ENCODE peak calls at places on chromosomes 13 and 19, in five cellular contexts. S, K, Y, W and G are unnamed samples.

GRCh38 chr13:109410868-109411267 is 375.5 kb downstream of the IRS2 start:
- DNase-seq in S (no peak), K (no peak), Y (no peak), W (no peak), G (no peak)

GRCh38 chr19:19061491-19061890 is 2.3 kb upstream of the SLC25A42 start:
- DNase-seq in S (no peak), K (no peak), Y (no peak), W (no peak), G (no peak)

GRCh38 chr19:35274323-35274722 is 5.6 kb downstream of the USF2 start:
- DNase-seq in S (no peak), K (no peak), Y (no peak), W (no peak), G (no peak)

GRCh38 chr13:99740261-99740979 is 231.1 kb downstream of the ZIC5 start:
- DNase-seq in S (no peak), K (no peak), Y (no peak), W (no peak), G (no peak)

GRCh38 chr19:2016041-2016807 is 710 bp upstream of the BTBD2 start:
- DNase-seq in S (peak; percentile 57), K (peak; percentile 80), Y (peak; percentile 63), W (peak; percentile 94), G (peak; percentile 84)

GRCh38 chr19:46529622-46530451 is 34.2 kb upstream of the PNMA8B start:
- DNase-seq in S (peak; percentile 55), K (peak; percentile 71), Y (no peak), W (peak; percentile 36), G (peak; percentile 48)

GRCh38 chr13:79935121-79935520 is 405.8 kb downstream of the SPRY2 start:
- DNase-seq in S (no peak), K (no peak), Y (no peak), W (no peak), G (no peak)

GRCh38 chr19:19071897-19072296 is 8.1 kb downstream of the SLC25A42 start:
- DNase-seq in S (no peak), K (no peak), Y (no peak), W (no peak), G (no peak)

GRCh38 chr19:13804830-13805683 is 9.8 kb downstream of the ZSWIM4 start:
- DNase-seq in S (no peak), K (peak; percentile 26), Y (no peak), W (no peak), G (no peak)

GRCh38 chr19:47350599-47350998 is 1.5 kb downstream of the DHX34 start:
- DNase-seq in S (no peak), K (no peak), Y (no peak), W (no peak), G (no peak)

GRCh38 chr13:47853236-47853635 is 147.8 kb downstream of the SUCLA2 start:
- DNase-seq in S (no peak), K (no peak), Y (no peak), W (no peak), G (no peak)

GRCh38 chr19:40424637-40425449 is 949 bp downstream of the SERTAD1 start:
- DNase-seq in S (no peak), K (peak; percentile 28), Y (no peak), W (no peak), G (peak; percentile 43)

GRCh38 chr13:111384441-111385181 is 64.2 kb downstream of the TEX29 start:
- DNase-seq in S (no peak), K (peak; percentile 47), Y (no peak), W (no peak), G (no peak)

GRCh38 chr13:50646070-50646469 is 197.4 kb downstream of the DLEU7 start:
- DNase-seq in S (no peak), K (no peak), Y (no peak), W (no peak), G (no peak)

GRCh38 chr19:8557637-8558238 is 19.5 kb downstream of the MYO1F start:
- DNase-seq in S (no peak), K (no peak), Y (no peak), W (no peak), G (no peak)

GRCh38 chr13:95246292-95247082 is 54.8 kb downstream of the ABCC4 start:
- DNase-seq in S (peak; percentile 52), K (no peak), Y (no peak), W (no peak), G (no peak)

GRCh38 chr13:36763322-36763721 is 55.7 kb upstream of the RFXAP start:
- DNase-seq in S (peak; percentile 37), K (no peak), Y (no peak), W (no peak), G (peak; percentile 24)

GRCh38 chr13:20567881-20568528 is 1.0 kb downstream of the IFT88 start:
- DNase-seq in S (no peak), K (no peak), Y (no peak), W (no peak), G (peak; percentile 52)

GRCh38 chr19:46731007-46731501 is 14.1 kb upstream of the PRKD2 start:
- DNase-seq in S (peak; percentile 83), K (no peak), Y (peak; percentile 59), W (no peak), G (no peak)

GRCh38 chr13:69418319-69418718 is 689.3 kb upstream of the ATXN8OS start:
- DNase-seq in S (no peak), K (no peak), Y (no peak), W (no peak), G (no peak)

GRCh38 chr13:49649244-49649962 is 21.1 kb downstream of the ARL11 start:
- DNase-seq in S (peak; percentile 57), K (no peak), Y (no peak), W (no peak), G (no peak)

GRCh38 chr19:55554749-55555152 is 9.4 kb upstream of the SBK3 start:
- DNase-seq in S (no peak), K (no peak), Y (no peak), W (no peak), G (no peak)

GRCh38 chr19:1276620-1277007 is 1.3 kb downstream of the FAM174C start:
- DNase-seq in S (no peak), K (no peak), Y (no peak), W (no peak), G (no peak)

GRCh38 chr13:94218537-94218936 is 260.9 kb downstream of the DCT start:
- DNase-seq in S (no peak), K (no peak), Y (no peak), W (no peak), G (no peak)

GRCh38 chr13:41905600-41906254 is 55.2 kb downstream of the VWA8 start:
- DNase-seq in S (peak; percentile 72), K (no peak), Y (no peak), W (no peak), G (no peak)

GRCh38 chr19:35178701-35179100 is 24.2 kb downstream of the FXYD5 start:
- DNase-seq in S (no peak), K (no peak), Y (no peak), W (peak; percentile 19), G (no peak)

GRCh38 chr13:44169018-44169909 is 204.4 kb upstream of the SERP2 start:
- DNase-seq in S (no peak), K (no peak), Y (no peak), W (no peak), G (no peak)

GRCh38 chr19:6026390-6026897 is 48.5 kb upstream of the RANBP3 start:
- DNase-seq in S (no peak), K (no peak), Y (no peak), W (no peak), G (no peak)

GRCh38 chr13:110442946-110443632 is 118.4 kb downstream of the RAB20 start:
- DNase-seq in S (peak; percentile 71), K (no peak), Y (no peak), W (no peak), G (no peak)

GRCh38 chr13:111176421-111176820 is 61.3 kb downstream of the ARHGEF7 start:
- DNase-seq in S (no peak), K (no peak), Y (no peak), W (no peak), G (no peak)

GRCh38 chr13:27971776-27972618 is 2.9 kb upstream of the CDX2 start:
- DNase-seq in S (no peak), K (no peak), Y (no peak), W (no peak), G (no peak)
- H3K27me3 ChIP-seq in S (peaks cover 74% of the 10 kb centered on the region), K (no peaks in the 10 kb centered on the region), Y (peaks cover 96% of the 10 kb centered on the region), W (peaks cover 68% of the 10 kb centered on the region), G (no peaks in the 10 kb centered on the region)

GRCh38 chr19:31263317-31263716 is 85.9 kb downstream of the TSHZ3 start:
- DNase-seq in S (no peak), K (peak; percentile 11), Y (no peak), W (peak; percentile 28), G (no peak)
- H3K27me3 ChIP-seq in S (no peaks in the 10 kb centered on the region), K (no peaks in the 10 kb centered on the region), Y (peaks cover 2% of the 10 kb centered on the region), W (no peaks in the 10 kb centered on the region), G (no peaks in the 10 kb centered on the region)

GRCh38 chr13:25068810-25069209 is 27.1 kb upstream of the PABPC3 start:
- DNase-seq in S (no peak), K (no peak), Y (no peak), W (no peak), G (no peak)
- H3K27me3 ChIP-seq in S (peaks cover 3% of the 10 kb centered on the region), K (peaks cover 3% of the 10 kb centered on the region), Y (no peaks in the 10 kb centered on the region), W (no peaks in the 10 kb centered on the region), G (peaks cover 3% of the 10 kb centered on the region)

GRCh38 chr13:26587251-26587650 is 29.8 kb downstream of the WASF3 start:
- DNase-seq in S (no peak), K (no peak), Y (no peak), W (no peak), G (no peak)

GRCh38 chr13:26590951-26591350 is 33.5 kb downstream of the WASF3 start:
- DNase-seq in S (no peak), K (no peak), Y (no peak), W (no peak), G (no peak)

GRCh38 chr13:26590379-26590778 is 32.9 kb downstream of the WASF3 start:
- DNase-seq in S (no peak), K (no peak), Y (no peak), W (no peak), G (no peak)

GRCh38 chr13:26589754-26590153 is 32.3 kb downstream of the WASF3 start:
- DNase-seq in S (no peak), K (no peak), Y (no peak), W (peak; percentile 26), G (no peak)

DNA sequence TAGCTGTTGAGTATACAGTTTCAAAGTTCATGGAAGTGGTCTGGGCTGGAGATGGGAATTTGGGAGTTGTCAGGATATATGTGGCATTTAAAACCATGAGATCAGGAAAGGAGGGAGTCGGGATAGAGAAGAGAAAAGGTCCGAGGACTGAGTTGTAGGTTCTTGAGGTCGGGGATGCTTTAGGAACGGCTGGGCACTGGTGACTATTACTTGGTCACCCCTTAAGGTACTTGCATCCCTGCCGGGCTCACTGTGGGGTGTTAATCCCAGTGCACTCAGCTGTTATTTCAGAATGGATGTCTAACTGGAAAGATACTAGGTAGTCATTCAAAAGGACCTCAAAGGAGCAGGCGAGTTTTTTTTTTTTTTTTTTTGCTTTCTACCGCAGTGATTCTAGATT is 34.2 kb downstream of the WASF3 start:
- DNase-seq in S (no peak), K (no peak), Y (no peak), W (no peak), G (peak; percentile 14)
- H3K27me3 ChIP-seq in S (no peaks in the 10 kb centered on the region), K (peaks cover 25% of the 10 kb centered on the region), Y (no peaks in the 10 kb centered on the region), W (no peaks in the 10 kb centered on the region), G (no peaks in the 10 kb centered on the region)

GRCh38 chr19:7483720-7484201 is 5.1 kb downstream of the PEX11G start:
- DNase-seq in S (no peak), K (no peak), Y (no peak), W (no peak), G (no peak)
- H3K27me3 ChIP-seq in S (no peaks in the 10 kb centered on the region), K (no peaks in the 10 kb centered on the region), Y (peaks cover 6% of the 10 kb centered on the region), W (no peaks in the 10 kb centered on the region), G (no peaks in the 10 kb centered on the region)